ENCODE peak calls at places on chromosomes 11 and 22, in five cellular contexts. E is choroid plexus epithelial cell, T is lower leg skin, G is fibroblast of pulmonary artery, C is adrenal gland. L is an unnamed sample.
A peak's percentile ranks its signal among the peaks of the same experiment; 100 is the strongest.

GRCh38 chr22:39498802-39499201 is 3.3 kb upstream of the MIEF1 start:
- DNase-seq in T (no peak), C (no peak), E (no peak), G (no peak), L (no peak)

GRCh38 chr11:41003339-41003992 is 456.0 kb downstream of the LRRC4C start:
- DNase-seq in T (no peak), E (no peak), G (no peak), C (no peak), L (no peak)

GRCh38 chr11:120316880-120317688 is 8.0 kb upstream of the TLCD5 start:
- DNase-seq in E (peak; percentile 47), C (peak; percentile 52), G (peak; percentile 67), T (peak; percentile 93), L (no peak)

GRCh38 chr11:64094463-64095223 is 58.9 kb downstream of the FLRT1 start:
- DNase-seq in C (peak; percentile 70), E (peak; percentile 74), T (no peak), G (peak; percentile 52), L (no peak)

GRCh38 chr11:126403658-126404057 is 48.2 kb downstream of the ST3GAL4 start:
- DNase-seq in T (no peak), E (no peak), C (no peak), G (no peak), L (no peak)

GRCh38 chr11:78802058-78802633 is 227.5 kb upstream of the NARS2 start:
- DNase-seq in G (peak; percentile 36), C (no peak), T (no peak), E (peak; percentile 65), L (no peak)

GRCh38 chr22:23512738-23513137 is 67.4 kb downstream of the IGLL1 start:
- DNase-seq in E (no peak), G (no peak), T (no peak), C (no peak), L (no peak)

GRCh38 chr22:17303840-17304779 is 65.2 kb upstream of the CECR2 start:
- DNase-seq in T (peak; percentile 77), C (no peak), E (no peak), G (no peak), L (no peak)

GRCh38 chr11:132056689-132057088 is 686.3 kb downstream of the NTM start:
- DNase-seq in T (no peak), C (peak; percentile 33), E (peak; percentile 72), G (peak; percentile 72), L (no peak)

GRCh38 chr11:3849297-3849874 is 6.1 kb upstream of the STIM1 start:
- DNase-seq in C (peak; percentile 60), T (no peak), E (peak; percentile 65), G (peak; percentile 68), L (no peak)

GRCh38 chr11:70524096-70524922 is 126.0 kb downstream of the CTTN start:
- DNase-seq in G (no peak), E (peak; percentile 27), C (no peak), T (no peak), L (no peak)

GRCh38 chr11:8031248-8032115 is 44.3 kb downstream of the EIF3F start:
- DNase-seq in T (peak; percentile 76), G (no peak), C (peak; percentile 24), E (no peak), L (no peak)

GRCh38 chr11:83070878-83071640 is 638 bp downstream of the RAB30 start:
- DNase-seq in G (peak; percentile 36), E (peak; percentile 48), C (peak; percentile 37), T (no peak), L (peak; percentile 40)

GRCh38 chr11:79720115-79720514 is 279.3 kb upstream of the TENM4 start:
- DNase-seq in T (no peak), G (no peak), C (no peak), E (peak; percentile 7), L (no peak)

GRCh38 chr11:34830035-34830434 is 86.1 kb downstream of the APIP start:
- DNase-seq in G (no peak), T (no peak), E (no peak), C (no peak), L (no peak)

GRCh38 chr11:70155386-70155785 is 47.7 kb upstream of the FADD start:
- DNase-seq in G (no peak), T (no peak), E (no peak), C (no peak), L (no peak)

GRCh38 chr11:15714641-15715399 is 600.1 kb downstream of the INSC start:
- DNase-seq in C (no peak), T (no peak), G (no peak), E (peak; percentile 4), L (no peak)

GRCh38 chr11:27646051-27646818 is 54.0 kb downstream of the BDNF start:
- DNase-seq in C (no peak), G (no peak), E (no peak), T (no peak), L (no peak)

GRCh38 chr22:17846326-17846992 is 72.2 kb upstream of the BID start:
- DNase-seq in C (no peak), E (no peak), T (no peak), G (no peak), L (no peak)

GRCh38 chr11:36688132-36688531 is 90.1 kb upstream of the RAG2 start:
- DNase-seq in C (no peak), T (no peak), E (no peak), G (no peak), L (no peak)

GRCh38 chr22:33746501-33746928 is 173.8 kb downstream of the LARGE1 start:
- DNase-seq in G (no peak), T (no peak), E (no peak), C (no peak), L (no peak)

GRCh38 chr11:76329084-76329648 is 51.8 kb downstream of the THAP12 start:
- DNase-seq in C (no peak), T (peak; percentile 78), G (peak; percentile 56), E (peak; percentile 83), L (no peak)

GRCh38 chr22:19848298-19849224 is 6.1 kb downstream of the GNB1L start:
- DNase-seq in E (no peak), C (peak; percentile 79), G (peak; percentile 12), T (no peak), L (no peak)

GRCh38 chr11:15865212-15865987 is 490.9 kb downstream of the SOX6 start:
- DNase-seq in E (no peak), C (no peak), G (no peak), T (no peak), L (no peak)

GRCh38 chr11:67272327-67273259 is 6.3 kb downstream of the GRK2 start:
- DNase-seq in E (no peak), G (no peak), T (no peak), C (no peak), L (no peak)

GRCh38 chr11:127493330-127493729 is 492.8 kb upstream of the KIRREL3 start:
- DNase-seq in T (no peak), G (no peak), C (no peak), E (peak; percentile 14), L (no peak)

GRCh38 chr11:46345131-46345597 is 2.1 kb upstream of the DGKZ start:
- DNase-seq in G (no peak), C (no peak), T (peak; percentile 93), E (no peak), L (no peak)

GRCh38 chr11:48127521-48128183 is 89.0 kb upstream of the OR4B1 start:
- DNase-seq in C (no peak), G (no peak), E (no peak), T (peak; percentile 65), L (no peak)

GRCh38 chr11:112114460-112114859 is 27.8 kb downstream of the SDHD start:
- DNase-seq in G (no peak), E (no peak), C (no peak), T (no peak), L (no peak)

GRCh38 chr22:17158568-17159503 is at the start of gene HDHD5:
- DNase-seq in G (peak; percentile 87), C (peak; percentile 93), T (peak; percentile 98), E (peak; percentile 88), L (peak; percentile 87)

GRCh38 chr11:61007971-61008896 is 36.8 kb downstream of the CD6 start:
- DNase-seq in T (no peak), G (no peak), C (no peak), E (no peak), L (no peak)

GRCh38 chr22:39610766-39611165 is 40.2 kb downstream of the CACNA1I start:
- DNase-seq in T (no peak), G (no peak), C (no peak), E (no peak), L (no peak)

GRCh38 chr11:1150769-1151365 is 6.9 kb upstream of the MUC5AC start:
- DNase-seq in E (peak; percentile 65), G (peak; percentile 81), C (no peak), T (peak; percentile 83), L (no peak)

GRCh38 chr11:82976786-82977185 is 75.2 kb downstream of the DDIAS start:
- DNase-seq in T (no peak), E (no peak), G (no peak), C (no peak), L (no peak)

DNA sequence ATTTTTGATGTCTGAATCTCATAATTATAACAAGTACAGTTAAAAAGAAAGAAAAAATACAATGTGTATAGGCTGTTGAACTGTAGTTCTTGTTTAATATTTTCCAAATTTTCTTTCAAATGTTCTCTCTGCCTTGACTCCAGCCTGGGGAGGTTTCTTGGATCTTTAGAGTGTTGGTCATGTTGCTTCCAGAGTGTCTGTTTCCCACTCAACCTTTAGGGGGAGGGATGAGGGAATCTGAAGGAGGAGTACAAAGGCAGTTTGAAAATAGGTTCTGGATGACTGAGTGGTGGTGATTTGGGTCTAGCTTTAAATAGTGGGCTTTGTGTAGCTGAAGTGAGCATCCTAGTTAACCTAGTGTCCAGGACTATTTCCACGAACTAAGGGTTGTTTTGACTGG is 2.0 kb downstream of the CTNND1 start:
- DNase-seq in T (no peak), C (no peak), E (peak; percentile 58), G (peak; percentile 53), L (no peak)
- H3K4me3 ChIP-seq in T (no peak overlapping the region), C (no peak overlapping the region), E (peak overlapping the region; percentile 72), G (peak overlapping the region; percentile 71), L (peak overlapping the region; percentile 73)

GRCh38 chr22:46064236-46064965 is 85.9 kb upstream of the PPARA start:
- DNase-seq in G (no peak), C (peak; percentile 17), E (no peak), T (peak; percentile 86), L (peak; percentile 22)
- H3K4me3 ChIP-seq in G (no peak overlapping the region), C (no peak overlapping the region), E (no peak overlapping the region), T (no peak overlapping the region), L (peak overlapping the region; percentile 82)

DNA sequence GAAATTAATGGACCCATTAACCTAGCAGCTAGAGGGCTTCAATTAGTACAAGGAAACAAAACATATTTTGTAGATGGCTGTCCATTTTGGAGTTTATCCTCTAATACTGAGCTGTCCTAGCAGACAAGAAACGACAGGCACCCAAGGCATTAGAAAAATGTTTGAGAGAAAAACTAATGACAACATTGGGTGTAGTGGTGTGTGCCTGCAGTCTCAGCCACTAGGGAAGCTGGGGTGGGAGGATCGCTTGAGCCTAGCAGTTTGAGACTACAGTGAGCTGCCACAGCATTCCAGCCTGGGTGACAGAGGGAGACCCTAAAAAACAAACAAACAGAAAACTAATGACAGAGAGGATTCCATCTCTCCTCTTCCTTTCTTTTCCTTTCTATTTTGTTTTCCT is 1.5 kb downstream of the A4GALT start:
- DNase-seq in T (no peak), G (no peak), E (no peak), C (no peak), L (no peak)
- H3K4me3 ChIP-seq in T (no peak overlapping the region), G (peak overlapping the region; percentile 66), E (peak overlapping the region; percentile 66), C (no peak overlapping the region), L (peak overlapping the region; percentile 52)

DNA sequence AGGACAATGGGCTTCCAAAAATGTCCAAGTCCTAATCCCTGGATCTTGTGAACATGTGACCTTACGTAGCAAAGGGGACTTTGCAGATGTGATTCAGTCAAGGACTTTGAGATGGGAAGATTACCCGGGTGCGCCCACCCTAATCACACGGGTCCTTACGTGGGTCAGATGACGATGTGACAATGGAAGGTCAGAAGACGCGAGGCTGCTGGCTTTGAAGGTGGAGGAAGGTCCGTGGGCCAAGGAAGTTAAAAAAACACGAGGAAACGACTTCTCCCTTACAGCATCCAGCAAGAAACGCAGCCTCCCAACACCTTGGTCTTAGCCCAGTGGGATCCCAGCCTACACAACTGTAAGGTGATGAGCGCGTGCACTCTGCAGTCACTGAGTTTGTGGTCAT is 860.1 kb downstream of the TBC1D22A start:
- DNase-seq in T (peak; percentile 81), E (no peak), C (peak; percentile 7), G (no peak), L (no peak)
- H3K4me3 ChIP-seq in T (no peak overlapping the region), E (no peak overlapping the region), C (no peak overlapping the region), G (no peak overlapping the region), L (no peak overlapping the region)